ENCODE peak calls at places on chromosome 15, in ten cellular contexts. B is GM13977; V is progenitor cell of endocrine pancreas; W is CD4-positive, alpha-beta T cell; G is cardiac fibroblast; A is GM20000; Q is ovary; H is AG09319; P is mucosa of descending colon; S is GM23338. U is an unnamed sample.

GRCh38 chr15:68315495-68316007 is 38.0 kb downstream of the FEM1B start:
- DNase-seq in A (no peak), W (no peak), H (no peak), V (peak), S (peak), B (no peak), G (no peak), P (no peak), Q (no peak), U (peak)

GRCh38 chr15:57301307-57301706 is 75.0 kb upstream of the CGNL1 start:
- DNase-seq in W (no peak), B (no peak), G (no peak), A (no peak), S (no peak), V (no peak), P (no peak), Q (no peak), H (no peak), U (no peak)

GRCh38 chr15:69500339-69500738 is 47.7 kb downstream of the RPLP1 start:
- DNase-seq in H (no peak), W (no peak), G (no peak), A (no peak), B (no peak), V (no peak), S (no peak), P (no peak), Q (no peak), U (no peak)

GRCh38 chr15:91142097-91142744 is 42.2 kb downstream of the SV2B start:
- DNase-seq in P (no peak), G (no peak), W (no peak), S (peak), A (peak), V (no peak), Q (no peak), B (peak), H (no peak), U (no peak)

GRCh38 chr15:31364301-31365031 is 37.8 kb downstream of the KLF13 start:
- DNase-seq in P (peak), W (no peak), G (no peak), S (no peak), V (no peak), A (no peak), Q (no peak), B (no peak), H (no peak), U (no peak)

GRCh38 chr15:43769584-43770228 is 7.1 kb downstream of the ELL3 start:
- DNase-seq in W (peak), P (no peak), A (peak), G (peak), B (peak), S (peak), V (peak), Q (no peak), H (no peak), U (no peak)

GRCh38 chr15:59741274-59741906 is 52.3 kb upstream of the BNIP2 start:
- DNase-seq in S (peak), W (no peak), G (peak), V (no peak), B (peak), Q (no peak), P (no peak), H (no peak), A (no peak), U (no peak)

GRCh38 chr15:30958219-30958618 is 33.2 kb downstream of the MTMR10 start:
- DNase-seq in Q (no peak), W (no peak), H (no peak), P (no peak), A (no peak), S (no peak), B (no peak), V (no peak), G (no peak), U (no peak)

GRCh38 chr15:47963265-47963664 is 157.5 kb upstream of the SLC24A5 start:
- DNase-seq in W (no peak), B (no peak), A (no peak), H (no peak), G (no peak), S (no peak), Q (no peak), V (no peak), P (no peak), U (no peak)

GRCh38 chr15:47964229-47964628 is 156.6 kb upstream of the SLC24A5 start:
- DNase-seq in G (no peak), W (no peak), A (no peak), P (no peak), Q (no peak), S (no peak), B (no peak), V (no peak), H (no peak), U (no peak)

GRCh38 chr15:47965297-47965696 is 155.5 kb upstream of the SLC24A5 start:
- DNase-seq in W (no peak), Q (no peak), P (no peak), S (peak), A (no peak), V (no peak), G (no peak), B (no peak), H (no peak), U (no peak)

GRCh38 chr15:47959617-47960398 is 161.0 kb upstream of the SLC24A5 start:
- DNase-seq in Q (no peak), B (no peak), S (no peak), A (no peak), V (no peak), G (no peak), H (no peak), P (no peak), W (no peak), U (no peak)

GRCh38 chr15:47961401-47962090 is 159.2 kb upstream of the SLC24A5 start:
- DNase-seq in A (peak), Q (no peak), P (no peak), S (no peak), W (no peak), B (peak), H (no peak), G (no peak), V (no peak), U (no peak)
- TF ChIP-seq CTCF in A (no peak), Q (no peak), P (no peak), S (no peak), W (no peak), B (peak), H (no peak), G (no peak), V (no peak), U (no peak)

GRCh38 chr15:88013111-88013510 is 243.4 kb downstream of the NTRK3 start:
- DNase-seq in H (no peak), B (no peak), S (no peak), Q (no peak), P (no peak), G (no peak), A (no peak), V (no peak), W (no peak), U (no peak)
- TF ChIP-seq CTCF in H (no peak), B (no peak), S (no peak), Q (no peak), P (no peak), G (no peak), A (no peak), V (no peak), W (no peak), U (no peak)

DNA sequence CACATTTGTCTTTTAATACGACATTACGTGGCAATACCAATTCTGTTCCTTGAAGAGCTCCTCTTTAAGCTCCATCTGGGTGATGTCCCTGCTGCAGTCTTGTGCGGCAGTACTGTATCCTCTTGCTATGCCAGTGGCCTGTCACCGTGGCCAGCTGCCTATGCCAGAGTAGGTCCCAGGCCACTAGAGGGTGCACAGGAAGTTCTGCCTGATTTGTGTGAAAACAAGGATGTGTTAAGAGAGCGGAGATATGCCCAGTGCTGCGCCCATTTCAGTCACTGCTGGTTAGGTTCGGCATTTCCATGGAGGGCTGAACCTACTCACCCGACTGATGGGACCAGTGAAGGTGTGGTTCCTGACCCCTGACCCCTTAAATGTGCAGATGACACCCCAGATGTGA is 25.2 kb downstream of the NIPA1 start:
- DNase-seq in A (no peak), V (no peak), P (no peak), S (peak), Q (no peak), G (peak), H (no peak), B (no peak), W (no peak), U (no peak)
- TF ChIP-seq CTCF in A (no peak), V (peak), P (no peak), S (peak), Q (no peak), G (peak), H (peak), B (peak), W (no peak), U (no peak)

GRCh38 chr15:51917493-51917892 is 54.1 kb downstream of the LEO1 start:
- DNase-seq in A (no peak), Q (no peak), P (no peak), S (peak), H (no peak), V (no peak), W (no peak), G (peak), B (no peak), U (no peak)
- TF ChIP-seq CTCF in A (no peak), Q (no peak), P (no peak), S (peak), H (peak), V (peak), W (no peak), G (peak), B (peak), U (no peak)

GRCh38 chr15:55835866-55836265 is 92.9 kb upstream of the PRTG start:
- DNase-seq in V (no peak), W (no peak), B (no peak), Q (no peak), P (no peak), G (no peak), H (no peak), A (no peak), S (no peak), U (no peak)
- TF ChIP-seq CTCF in V (no peak), W (no peak), B (no peak), Q (no peak), P (no peak), G (no peak), H (no peak), A (no peak), S (no peak), U (no peak)

GRCh38 chr15:65638681-65639089 is 16.9 kb downstream of the SLC24A1 start:
- DNase-seq in V (no peak), S (peak), G (peak), W (no peak), Q (no peak), P (no peak), A (peak), H (peak), B (peak), U (no peak)
- TF ChIP-seq CTCF in V (peak), S (peak), G (peak), W (peak), Q (peak), P (peak), A (peak), H (peak), B (peak), U (peak)

U was measured in CD14-positive monocyte.